ENCODE peak calls at places on chromosome 14, in nine cellular contexts. T is NB4; J is CD8-positive, alpha-beta T cell; D is keratinocyte; K is left lung; I is astrocyte; Y is AG09309; H is colonic mucosa; X is dorsolateral prefrontal cortex. V is an unnamed sample.

GRCh38 chr14:99995700-99996356 is 69.4 kb upstream of the EVL start:
- DNase-seq in I (no peak), D (peak), T (peak), K (peak), Y (no peak), J (peak), X (no peak), H (peak), V (peak)

GRCh38 chr14:75301666-75302325 is 23.2 kb downstream of the FOS start:
- DNase-seq in I (no peak), X (no peak), J (no peak), T (peak), Y (no peak), D (no peak), K (peak), H (peak), V (no peak)

GRCh38 chr14:89017417-89017816 is 193.0 kb downstream of the TTC8 start:
- DNase-seq in T (no peak), I (no peak), H (no peak), D (no peak), K (no peak), J (no peak), X (no peak), Y (no peak), V (no peak)

GRCh38 chr14:68589447-68590232 is 203.2 kb downstream of the ZFP36L1 start:
- DNase-seq in T (no peak), H (no peak), I (no peak), J (no peak), K (no peak), D (no peak), Y (peak), X (no peak), V (peak)

GRCh38 chr14:55949708-55950107 is 168.5 kb upstream of the PELI2 start:
- DNase-seq in H (no peak), T (no peak), X (no peak), K (no peak), Y (no peak), I (no peak), D (no peak), J (no peak), V (no peak)

GRCh38 chr14:98138666-98139065 is 1133.3 kb downstream of the BCL11B start:
- DNase-seq in Y (no peak), D (no peak), T (peak), H (peak), K (no peak), I (no peak), X (no peak), J (peak), V (peak)

GRCh38 chr14:77878783-77879182 is 78.9 kb downstream of the ADCK1 start:
- DNase-seq in T (no peak), I (no peak), Y (no peak), J (no peak), H (no peak), X (no peak), K (no peak), D (no peak), V (no peak)

GRCh38 chr14:60646202-60646886 is 2.9 kb downstream of the SIX1 start:
- DNase-seq in Y (no peak), H (no peak), D (no peak), T (peak), K (no peak), X (no peak), J (no peak), I (no peak), V (peak)

GRCh38 chr14:64296561-64296960 is 2.4 kb upstream of the ESR2 start:
- DNase-seq in D (no peak), H (no peak), J (no peak), I (no peak), T (no peak), Y (no peak), K (no peak), X (no peak), V (peak)

GRCh38 chr14:64971890-64972785 is at the start of gene RAB15:
- DNase-seq in D (no peak), Y (no peak), X (no peak), H (peak), J (no peak), T (peak), I (no peak), K (no peak), V (no peak)

GRCh38 chr14:35959835-35960234 is 133.7 kb downstream of the BRMS1L start:
- DNase-seq in H (no peak), I (no peak), Y (no peak), X (no peak), D (no peak), T (no peak), J (no peak), K (no peak), V (no peak)

GRCh38 chr14:72559669-72560068 is 334.2 kb downstream of the DPF3 start:
- DNase-seq in J (no peak), D (no peak), Y (no peak), H (no peak), X (no peak), T (no peak), I (no peak), K (no peak), V (no peak)

GRCh38 chr14:61229475-61229888 is 51.7 kb downstream of the TMEM30B start:
- DNase-seq in H (no peak), K (no peak), J (no peak), D (no peak), T (no peak), Y (no peak), X (no peak), I (no peak), V (no peak)

GRCh38 chr14:62117010-62117717 is 354.9 kb downstream of the SNAPC1 start:
- DNase-seq in K (peak), X (peak), H (peak), I (peak), J (peak), D (no peak), T (no peak), Y (peak), V (peak)

GRCh38 chr14:67620217-67620789 is 583 bp downstream of the ARG2 start:
- DNase-seq in J (no peak), I (no peak), T (no peak), D (no peak), K (no peak), X (no peak), H (peak), Y (no peak), V (peak)

GRCh38 chr14:29037428-29037827 is 270.8 kb downstream of the FOXG1 start:
- DNase-seq in J (no peak), I (peak), K (no peak), X (no peak), D (no peak), Y (no peak), T (no peak), H (no peak), V (no peak)

GRCh38 chr14:21539154-21539940 is 13.2 kb upstream of the SALL2 start:
- DNase-seq in J (no peak), H (no peak), D (no peak), Y (no peak), X (no peak), T (no peak), K (no peak), I (no peak), V (no peak)

GRCh38 chr14:21537088-21537424 is 10.9 kb upstream of the SALL2 start:
- DNase-seq in X (no peak), Y (no peak), J (no peak), H (no peak), D (no peak), I (no peak), K (no peak), T (no peak), V (no peak)

GRCh38 chr14:21536395-21537087 is 10.4 kb upstream of the SALL2 start:
- DNase-seq in J (no peak), I (no peak), H (no peak), Y (no peak), T (no peak), D (no peak), K (no peak), X (no peak), V (no peak)

GRCh38 chr14:21534576-21534975 is 8.4 kb upstream of the SALL2 start:
- DNase-seq in D (no peak), Y (no peak), T (peak), X (no peak), I (no peak), J (no peak), K (no peak), H (no peak), V (no peak)

DNA sequence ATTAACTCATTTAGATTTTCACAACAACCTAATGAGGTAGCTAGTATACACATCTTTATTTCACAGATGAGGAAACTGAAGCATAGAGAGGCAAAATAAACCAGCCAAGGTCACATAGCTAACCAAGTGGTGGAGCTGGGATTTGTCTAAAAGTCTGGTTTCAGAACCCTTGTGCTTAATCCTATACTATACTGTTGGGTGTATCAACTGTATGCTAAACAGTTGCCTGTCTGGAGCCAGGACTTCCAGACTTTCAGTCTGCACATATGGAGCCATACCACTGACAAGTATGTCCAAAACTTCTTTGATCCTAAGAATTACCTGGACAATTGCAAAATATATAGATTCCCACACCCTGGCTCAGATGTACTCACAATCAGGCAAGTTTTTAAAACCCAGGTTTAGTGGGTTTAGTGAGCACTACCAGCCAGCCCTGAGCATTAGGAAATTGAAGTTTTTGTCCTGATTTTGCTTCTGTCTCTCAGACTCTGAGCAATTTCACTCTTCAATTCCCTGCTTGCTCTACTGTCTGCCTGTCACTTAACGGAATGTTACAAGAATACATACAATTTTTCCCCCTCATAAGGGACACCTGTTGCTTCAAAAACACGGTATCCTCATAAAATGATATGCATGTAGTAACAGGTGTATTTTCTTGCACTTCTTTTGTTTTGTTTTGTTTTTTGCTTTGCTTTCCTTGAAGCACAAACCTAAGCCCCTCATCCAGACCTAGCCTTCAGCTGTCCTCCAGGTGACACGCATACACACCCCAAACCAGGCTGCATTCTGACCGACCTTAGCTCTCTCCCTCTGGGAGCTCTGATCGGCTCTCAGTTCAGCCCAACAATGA is 9.6 kb upstream of the SALL2 start:
- DNase-seq in I (no peak), K (no peak), T (no peak), Y (no peak), J (no peak), X (no peak), H (no peak), D (no peak), V (no peak)
- H3K4me3 ChIP-seq in I (no peak), K (no peak), T (no peak), Y (no peak), J (no peak), X (peak), H (no peak), D (no peak), V (no peak)

GRCh38 chr14:76812422-76813383 is at the start of gene ANGEL1:
- DNase-seq in D (peak), Y (peak), T (peak), I (peak), J (peak), H (peak), K (peak), X (peak), V (peak)
- TF ChIP-seq CTCF in D (no peak), Y (no peak), T (no peak), I (no peak), J (no peak), H (no peak), K (no peak), X (peak), V (no peak)

GRCh38 chr14:93186961-93187360 is 1.8 kb downstream of the LYSET start:
- DNase-seq in I (no peak), K (no peak), H (no peak), Y (no peak), J (no peak), D (no peak), T (no peak), X (no peak), V (no peak)

GRCh38 chr14:93183596-93184317 is 940 bp downstream of the MOAP1 start:
- DNase-seq in X (no peak), D (no peak), J (no peak), I (no peak), Y (no peak), K (peak), T (peak), H (no peak), V (no peak)

GRCh38 chr14:93184391-93185332 is at the start of the genes LYSET and MOAP1:
- DNase-seq in Y (peak), H (peak), J (peak), D (no peak), I (peak), T (peak), K (peak), X (peak), V (peak)

GRCh38 chr14:93185333-93185688 is 194 bp downstream of the LYSET start:
- DNase-seq in I (no peak), D (no peak), H (no peak), T (no peak), K (no peak), J (no peak), Y (no peak), X (no peak), V (peak)

DNA sequence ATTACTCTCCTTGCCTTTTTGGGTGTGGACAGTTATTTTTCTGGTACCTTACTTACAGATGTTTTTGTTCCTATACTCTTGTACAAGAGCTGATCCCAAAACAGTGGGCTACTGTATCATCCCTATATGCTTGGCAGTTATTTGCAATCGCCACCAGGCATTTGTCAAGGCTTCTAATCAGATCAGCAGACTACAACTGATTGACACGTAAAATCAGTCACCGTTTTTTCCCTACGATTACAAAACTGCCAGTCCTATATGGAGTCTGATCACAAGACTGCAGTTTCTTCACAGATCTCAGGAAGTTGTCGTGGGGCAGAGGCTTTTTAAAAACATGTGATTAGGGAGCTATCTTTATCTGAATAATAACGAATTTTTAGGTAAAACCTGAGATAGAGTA is 1.3 kb downstream of the LYSET start:
- DNase-seq in T (no peak), X (no peak), H (no peak), D (no peak), Y (no peak), J (no peak), I (no peak), K (no peak), V (no peak)
- H3K4me3 ChIP-seq in T (no peak), X (peak), H (no peak), D (no peak), Y (no peak), J (no peak), I (no peak), K (no peak), V (peak)

DNA sequence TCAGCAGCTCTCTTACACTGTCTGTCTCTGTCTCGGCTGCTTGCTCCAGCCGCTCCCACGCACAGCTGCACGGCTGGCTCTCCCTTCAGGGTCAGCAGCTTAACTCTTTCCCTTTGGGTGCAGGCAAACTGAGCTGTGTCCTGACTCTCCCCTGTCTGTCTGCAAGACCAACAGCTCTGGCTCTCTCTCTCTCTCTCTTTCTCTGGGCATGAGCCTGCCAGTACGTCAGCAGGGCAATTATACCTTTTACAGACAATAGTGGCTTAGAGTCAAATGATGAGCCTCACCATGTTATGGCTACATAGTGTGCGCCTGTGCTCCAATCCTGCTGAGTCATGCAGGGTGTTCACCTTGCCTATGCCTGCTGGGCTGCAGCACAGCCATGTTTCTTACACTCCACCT is 120.5 kb upstream of the DDHD1 start:
- DNase-seq in J (no peak), I (no peak), T (peak), X (no peak), H (no peak), K (no peak), D (no peak), Y (no peak), V (peak)
- TF ChIP-seq CTCF in J (no peak), I (no peak), T (no peak), X (no peak), H (no peak), K (no peak), D (no peak), Y (no peak), V (no peak)

V was measured in fibroblast of the aortic adventitia.